ENCODE peak calls at places on chromosomes 6 and 20, in five cellular contexts. One of them, this sample, is unnamed.
A peak's percentile ranks its signal among the peaks of the same experiment; 100 is the strongest.

GRCh38 chr20:51462566-51463276 is 79.8 kb downstream of the NFATC2 start:
- DNase-seq in tibial artery: peak; percentile 85
- DNase-seq in OCI-LY7: no peak
- DNase-seq in left ventricle myocardium inferior: peak; percentile 86
- DNase-seq in SJSA1: no peak
- DNase-seq in this sample: no peak

GRCh38 chr6:157982580-157983438 is 1.1 kb downstream of the SYNJ2 start:
- DNase-seq in OCI-LY7: no peak
- DNase-seq in left ventricle myocardium inferior: no peak
- DNase-seq in tibial artery: peak; percentile 44
- DNase-seq in SJSA1: no peak
- DNase-seq in this sample: no peak

GRCh38 chr6:13924949-13925881 is at the start of gene RNF182:
- DNase-seq in SJSA1: no peak
- DNase-seq in left ventricle myocardium inferior: no peak
- DNase-seq in tibial artery: no peak
- DNase-seq in OCI-LY7: no peak
- DNase-seq in this sample: no peak

GRCh38 chr6:152185158-152185574 is 377.7 kb downstream of the ESR1 start:
- DNase-seq in tibial artery: no peak
- DNase-seq in left ventricle myocardium inferior: no peak
- DNase-seq in OCI-LY7: peak; percentile 61
- DNase-seq in SJSA1: no peak
- DNase-seq in this sample: no peak

GRCh38 chr6:49666930-49667369 is 30.3 kb upstream of the RHAG start:
- DNase-seq in SJSA1: no peak
- DNase-seq in OCI-LY7: no peak
- DNase-seq in left ventricle myocardium inferior: no peak
- DNase-seq in tibial artery: no peak
- DNase-seq in this sample: no peak

GRCh38 chr20:18003897-18004296 is 35.1 kb downstream of the MGME1 start:
- DNase-seq in left ventricle myocardium inferior: no peak
- DNase-seq in SJSA1: no peak
- DNase-seq in tibial artery: no peak
- DNase-seq in OCI-LY7: no peak
- DNase-seq in this sample: no peak

GRCh38 chr20:38728911-38729642 is 4.8 kb downstream of the SLC32A1 start:
- DNase-seq in SJSA1: no peak
- DNase-seq in tibial artery: no peak
- DNase-seq in left ventricle myocardium inferior: no peak
- DNase-seq in OCI-LY7: no peak
- DNase-seq in this sample: no peak

GRCh38 chr6:168116446-168116974 is 37.5 kb upstream of the FRMD1 start:
- DNase-seq in left ventricle myocardium inferior: no peak
- DNase-seq in SJSA1: no peak
- DNase-seq in tibial artery: peak; percentile 1
- DNase-seq in OCI-LY7: no peak
- DNase-seq in this sample: no peak

GRCh38 chr20:61608275-61609085 is 356.4 kb downstream of the CDH4 start:
- DNase-seq in SJSA1: no peak
- DNase-seq in tibial artery: no peak
- DNase-seq in left ventricle myocardium inferior: no peak
- DNase-seq in OCI-LY7: peak; percentile 8
- DNase-seq in this sample: no peak

GRCh38 chr6:13761361-13762036 is 49.9 kb upstream of the RANBP9 start:
- DNase-seq in left ventricle myocardium inferior: no peak
- DNase-seq in OCI-LY7: no peak
- DNase-seq in tibial artery: no peak
- DNase-seq in SJSA1: no peak
- DNase-seq in this sample: peak; percentile 56

GRCh38 chr20:43762911-43763310 is 36.1 kb upstream of the GTSF1L start:
- DNase-seq in SJSA1: no peak
- DNase-seq in left ventricle myocardium inferior: no peak
- DNase-seq in OCI-LY7: no peak
- DNase-seq in tibial artery: no peak
- DNase-seq in this sample: no peak

GRCh38 chr6:23591761-23592160 is 534.3 kb upstream of the NRSN1 start:
- DNase-seq in left ventricle myocardium inferior: no peak
- DNase-seq in tibial artery: no peak
- DNase-seq in SJSA1: no peak
- DNase-seq in OCI-LY7: no peak
- DNase-seq in this sample: no peak

GRCh38 chr6:169248521-169248971 is 5.1 kb downstream of the THBS2 start:
- DNase-seq in left ventricle myocardium inferior: no peak
- DNase-seq in SJSA1: peak; percentile 38
- DNase-seq in tibial artery: peak; percentile 21
- DNase-seq in OCI-LY7: no peak
- DNase-seq in this sample: no peak

GRCh38 chr20:11585752-11586352 is 331.8 kb upstream of the BTBD3 start:
- DNase-seq in left ventricle myocardium inferior: no peak
- DNase-seq in SJSA1: no peak
- DNase-seq in OCI-LY7: no peak
- DNase-seq in tibial artery: no peak
- DNase-seq in this sample: no peak

GRCh38 chr20:2865630-2866029 is 7.7 kb upstream of the PTPRA start:
- DNase-seq in tibial artery: no peak
- DNase-seq in OCI-LY7: peak; percentile 18
- DNase-seq in left ventricle myocardium inferior: no peak
- DNase-seq in SJSA1: no peak
- DNase-seq in this sample: no peak

GRCh38 chr6:142207265-142207877 is 60.3 kb downstream of the VTA1 start:
- DNase-seq in tibial artery: peak; percentile 22
- DNase-seq in left ventricle myocardium inferior: peak; percentile 16
- DNase-seq in OCI-LY7: peak; percentile 44
- DNase-seq in SJSA1: peak; percentile 48
- DNase-seq in this sample: no peak

GRCh38 chr6:169164451-169164850 is 89.2 kb downstream of the THBS2 start:
- DNase-seq in left ventricle myocardium inferior: no peak
- DNase-seq in OCI-LY7: no peak
- DNase-seq in SJSA1: peak; percentile 15
- DNase-seq in tibial artery: no peak
- DNase-seq in this sample: no peak

GRCh38 chr20:62492711-62493110 is 16.9 kb upstream of the GATA5 start:
- DNase-seq in tibial artery: no peak
- DNase-seq in SJSA1: no peak
- DNase-seq in OCI-LY7: no peak
- DNase-seq in left ventricle myocardium inferior: no peak
- DNase-seq in this sample: no peak

GRCh38 chr6:148794797-148795196 is 48.0 kb downstream of the UST start:
- DNase-seq in SJSA1: no peak
- DNase-seq in OCI-LY7: no peak
- DNase-seq in tibial artery: no peak
- DNase-seq in left ventricle myocardium inferior: no peak
- DNase-seq in this sample: no peak

GRCh38 chr6:1337791-1338190 is 25.9 kb downstream of the FOXQ1 start:
- DNase-seq in tibial artery: no peak
- DNase-seq in OCI-LY7: no peak
- DNase-seq in SJSA1: no peak
- DNase-seq in left ventricle myocardium inferior: no peak
- DNase-seq in this sample: no peak

GRCh38 chr6:5124526-5124925 is 39.4 kb downstream of the PPP1R3G start:
- DNase-seq in left ventricle myocardium inferior: no peak
- DNase-seq in tibial artery: no peak
- DNase-seq in OCI-LY7: no peak
- DNase-seq in SJSA1: no peak
- DNase-seq in this sample: no peak

GRCh38 chr6:79384845-79385244 is 150.4 kb upstream of the HMGN3 start:
- DNase-seq in tibial artery: no peak
- DNase-seq in SJSA1: no peak
- DNase-seq in left ventricle myocardium inferior: no peak
- DNase-seq in OCI-LY7: no peak
- DNase-seq in this sample: no peak

GRCh38 chr6:148513145-148514071 is 170.8 kb downstream of the SASH1 start:
- DNase-seq in tibial artery: peak; percentile 60
- DNase-seq in OCI-LY7: no peak
- DNase-seq in left ventricle myocardium inferior: no peak
- DNase-seq in SJSA1: no peak
- DNase-seq in this sample: no peak

GRCh38 chr20:25860531-25861150 is 164.0 kb upstream of the ZNF337 start:
- DNase-seq in OCI-LY7: no peak
- DNase-seq in SJSA1: no peak
- DNase-seq in tibial artery: no peak
- DNase-seq in left ventricle myocardium inferior: no peak
- DNase-seq in this sample: no peak

GRCh38 chr20:53865905-53866786 is 204.2 kb downstream of the BCAS1 start:
- DNase-seq in OCI-LY7: peak; percentile 71
- DNase-seq in left ventricle myocardium inferior: no peak
- DNase-seq in tibial artery: no peak
- DNase-seq in SJSA1: peak; percentile 66
- DNase-seq in this sample: no peak

GRCh38 chr20:11833825-11834224 is 83.9 kb upstream of the BTBD3 start:
- DNase-seq in OCI-LY7: no peak
- DNase-seq in tibial artery: no peak
- DNase-seq in left ventricle myocardium inferior: no peak
- DNase-seq in SJSA1: no peak
- DNase-seq in this sample: no peak

GRCh38 chr6:81326856-81327561 is 425.5 kb downstream of the TENT5A start:
- DNase-seq in SJSA1: no peak
- DNase-seq in left ventricle myocardium inferior: no peak
- DNase-seq in tibial artery: no peak
- DNase-seq in OCI-LY7: no peak
- DNase-seq in this sample: peak; percentile 82

GRCh38 chr6:22569281-22570184 is at the start of gene HDGFL1:
- DNase-seq in tibial artery: no peak
- DNase-seq in left ventricle myocardium inferior: no peak
- DNase-seq in SJSA1: no peak
- DNase-seq in OCI-LY7: no peak
- DNase-seq in this sample: no peak

GRCh38 chr20:51625105-51625504 is 82.6 kb upstream of the NFATC2 start:
- DNase-seq in left ventricle myocardium inferior: no peak
- DNase-seq in SJSA1: no peak
- DNase-seq in OCI-LY7: no peak
- DNase-seq in tibial artery: no peak
- DNase-seq in this sample: no peak

DNA sequence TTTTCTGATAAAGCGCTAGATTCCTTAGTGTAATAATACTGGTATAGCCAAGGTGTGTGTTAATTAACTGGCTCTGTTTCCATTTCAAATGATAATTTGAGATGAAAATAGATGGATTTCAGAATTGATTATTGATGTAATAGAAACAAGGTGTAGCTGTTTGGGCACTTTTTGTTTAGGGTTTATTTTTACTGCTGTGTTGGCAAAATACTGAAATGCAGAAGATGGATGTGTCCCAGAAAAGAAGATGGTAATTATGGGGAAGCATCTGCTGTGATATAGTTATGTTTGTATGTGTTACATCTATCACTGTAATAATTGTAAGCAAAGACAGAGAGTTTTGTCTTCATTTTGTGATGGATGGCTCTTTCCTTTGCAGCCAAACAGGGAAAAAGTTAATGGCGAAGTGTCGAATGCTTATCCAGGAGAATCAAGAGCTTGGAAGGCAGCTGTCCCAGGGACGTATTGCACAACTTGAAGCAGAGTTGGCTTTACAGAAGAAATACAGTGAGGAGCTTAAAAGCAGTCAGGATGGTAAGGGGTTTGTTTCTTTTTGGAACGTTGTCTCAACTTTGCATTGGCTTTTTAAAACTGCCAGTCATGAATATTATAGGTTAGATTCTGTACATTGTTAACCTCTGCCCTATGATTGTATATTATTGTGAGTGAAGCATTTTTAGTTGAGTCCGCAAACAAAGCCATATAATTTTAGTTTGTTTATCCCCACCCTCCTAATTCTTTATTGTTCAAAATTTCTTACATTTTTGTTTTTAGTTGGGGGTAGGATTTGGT is 8.6 kb upstream of the ACAT2 start:
- DNase-seq in tibial artery: no peak
- DNase-seq in SJSA1: no peak
- DNase-seq in OCI-LY7: no peak
- DNase-seq in left ventricle myocardium inferior: no peak
- DNase-seq in this sample: no peak
- H3K36me3 ChIP-seq in tibial artery: peaks cover 84% of the 10 kb centered on the region
- H3K36me3 ChIP-seq in SJSA1: peaks cover 81% of the 10 kb centered on the region
- H3K36me3 ChIP-seq in OCI-LY7: peaks cover 100% of the 10 kb centered on the region
- H3K36me3 ChIP-seq in left ventricle myocardium inferior: peaks cover 90% of the 10 kb centered on the region
- H3K36me3 ChIP-seq in this sample: peaks cover 15% of the 10 kb centered on the region

DNA sequence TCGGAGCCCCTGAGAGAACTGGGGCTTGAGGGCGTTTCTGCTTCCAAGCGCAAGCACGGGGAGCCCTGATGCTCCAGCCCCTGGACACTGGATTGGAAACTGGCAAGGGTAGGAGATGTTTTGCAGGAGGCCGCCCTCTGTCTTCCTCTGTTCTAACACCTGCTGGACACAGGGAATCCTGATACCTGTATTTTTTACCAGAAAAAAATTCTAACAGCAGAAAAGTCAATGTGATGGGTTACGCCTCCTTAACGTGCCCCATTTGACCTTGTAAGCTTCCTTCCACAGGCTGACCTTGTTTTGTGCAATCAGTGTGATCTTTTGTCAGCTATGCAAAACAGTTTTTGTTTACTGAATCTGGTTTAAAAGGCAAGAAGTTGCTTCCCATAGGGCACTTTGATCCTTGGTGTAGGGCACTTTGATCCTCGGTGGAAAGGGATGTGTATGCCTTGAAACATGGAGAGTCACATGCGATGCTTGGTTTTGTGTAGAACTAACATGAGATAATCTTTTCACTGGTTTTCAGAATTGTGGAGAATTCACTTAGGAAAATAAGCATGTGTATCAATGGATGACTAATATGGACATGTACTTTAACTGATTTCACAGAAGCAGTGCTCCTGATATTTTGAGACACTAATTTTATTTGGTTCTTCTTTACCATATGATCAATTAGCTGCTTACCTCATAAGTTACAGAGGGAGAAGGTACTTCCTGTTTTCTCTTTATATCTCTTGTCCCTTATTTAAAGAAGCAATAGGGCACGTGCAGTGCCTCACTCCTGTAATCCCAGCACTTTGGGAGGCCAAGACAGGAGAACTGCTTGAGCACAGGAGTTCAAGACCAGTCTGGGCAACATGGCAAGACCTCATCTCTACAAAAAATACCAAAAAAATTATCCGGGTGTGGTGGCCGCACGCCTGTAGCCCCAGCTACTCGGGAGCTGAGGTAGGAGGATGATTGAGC is 59.9 kb upstream of the MAP3K4 start:
- DNase-seq in OCI-LY7: no peak
- DNase-seq in left ventricle myocardium inferior: no peak
- DNase-seq in SJSA1: no peak
- DNase-seq in tibial artery: no peak
- DNase-seq in this sample: no peak
- H3K4me3 ChIP-seq in OCI-LY7: no peak overlapping the region
- H3K4me3 ChIP-seq in left ventricle myocardium inferior: peak overlapping the region; percentile 73
- H3K4me3 ChIP-seq in SJSA1: no peak overlapping the region
- H3K4me3 ChIP-seq in tibial artery: peak overlapping the region; percentile 51
- H3K4me3 ChIP-seq in this sample: peak overlapping the region; percentile 42

GRCh38 chr20:4787825-4788224 is 66.1 kb downstream of the PRND start:
- DNase-seq in SJSA1: no peak
- DNase-seq in left ventricle myocardium inferior: no peak
- DNase-seq in OCI-LY7: no peak
- DNase-seq in tibial artery: no peak
- DNase-seq in this sample: no peak
- H3K36me3 ChIP-seq in SJSA1: no peaks in the 10 kb centered on the region
- H3K36me3 ChIP-seq in left ventricle myocardium inferior: peaks cover 12% of the 10 kb centered on the region
- H3K36me3 ChIP-seq in OCI-LY7: peaks cover 98% of the 10 kb centered on the region
- H3K36me3 ChIP-seq in tibial artery: peaks cover 18% of the 10 kb centered on the region
- H3K36me3 ChIP-seq in this sample: no peaks in the 10 kb centered on the region

GRCh38 chr6:10000461-10000992 is 414.3 kb downstream of the TFAP2A start:
- DNase-seq in SJSA1: peak; percentile 48
- DNase-seq in OCI-LY7: no peak
- DNase-seq in tibial artery: no peak
- DNase-seq in left ventricle myocardium inferior: no peak
- DNase-seq in this sample: peak; percentile 43
- H3K4me3 ChIP-seq in SJSA1: no peak overlapping the region
- H3K4me3 ChIP-seq in OCI-LY7: no peak overlapping the region
- H3K4me3 ChIP-seq in tibial artery: no peak overlapping the region
- H3K4me3 ChIP-seq in left ventricle myocardium inferior: no peak overlapping the region
- H3K4me3 ChIP-seq in this sample: no peak overlapping the region

GRCh38 chr6:26651382-26651781 is 8.2 kb downstream of the ZNF322 start:
- DNase-seq in left ventricle myocardium inferior: no peak
- DNase-seq in SJSA1: no peak
- DNase-seq in OCI-LY7: no peak
- DNase-seq in tibial artery: no peak
- DNase-seq in this sample: no peak
- H3K36me3 ChIP-seq in left ventricle myocardium inferior: peaks cover 59% of the 10 kb centered on the region
- H3K36me3 ChIP-seq in SJSA1: peaks cover 54% of the 10 kb centered on the region
- H3K36me3 ChIP-seq in OCI-LY7: peaks cover 73% of the 10 kb centered on the region
- H3K36me3 ChIP-seq in tibial artery: peaks cover 15% of the 10 kb centered on the region
- H3K36me3 ChIP-seq in this sample: peaks cover 2% of the 10 kb centered on the region